ENCODE peak calls at places on chromosomes 16 and 17, in ten cellular contexts. One of them, this sample, is unnamed.

GRCh38 chr16:73043828-73044493 is 4.0 kb downstream of the ZFHX3 start:
- DNase-seq in activated CD4-positive, alpha-beta T cell treated with anti-CD3 and anti-CD28 coated beads, Interleukin-2, amount 50 U/mL, for 4 hours: no peak
- DNase-seq in C1 segment of cervical spinal cord: no peak
- DNase-seq in EH: peak
- DNase-seq in A549: no peak
- DNase-seq in NCI-H1417: no peak
- DNase-seq in non-pigmented ciliary epithelial cell: no peak
- DNase-seq in sciatic nerve: no peak
- DNase-seq in H7: no peak
- DNase-seq in effector CD4-positive, alpha-beta T cell: no peak
- DNase-seq in this sample: no peak

GRCh38 chr16:8611886-8612595 is 9.5 kb upstream of the METTL22 start:
- DNase-seq in activated CD4-positive, alpha-beta T cell treated with anti-CD3 and anti-CD28 coated beads, Interleukin-2, amount 50 U/mL, for 4 hours: no peak
- DNase-seq in C1 segment of cervical spinal cord: no peak
- DNase-seq in EH: peak
- DNase-seq in A549: no peak
- DNase-seq in NCI-H1417: no peak
- DNase-seq in non-pigmented ciliary epithelial cell: no peak
- DNase-seq in sciatic nerve: no peak
- DNase-seq in H7: no peak
- DNase-seq in effector CD4-positive, alpha-beta T cell: no peak
- DNase-seq in this sample: no peak

GRCh38 chr16:80947708-80948615 is 58.7 kb downstream of the CMC2 start:
- DNase-seq in activated CD4-positive, alpha-beta T cell treated with anti-CD3 and anti-CD28 coated beads, Interleukin-2, amount 50 U/mL, for 4 hours: no peak
- DNase-seq in C1 segment of cervical spinal cord: peak
- DNase-seq in EH: no peak
- DNase-seq in A549: no peak
- DNase-seq in NCI-H1417: no peak
- DNase-seq in non-pigmented ciliary epithelial cell: no peak
- DNase-seq in sciatic nerve: no peak
- DNase-seq in H7: no peak
- DNase-seq in effector CD4-positive, alpha-beta T cell: no peak
- DNase-seq in this sample: no peak

GRCh38 chr16:31301708-31302400 is 42.1 kb downstream of the ITGAM start:
- DNase-seq in activated CD4-positive, alpha-beta T cell treated with anti-CD3 and anti-CD28 coated beads, Interleukin-2, amount 50 U/mL, for 4 hours: no peak
- DNase-seq in C1 segment of cervical spinal cord: no peak
- DNase-seq in EH: peak
- DNase-seq in A549: peak
- DNase-seq in NCI-H1417: no peak
- DNase-seq in non-pigmented ciliary epithelial cell: no peak
- DNase-seq in sciatic nerve: no peak
- DNase-seq in H7: no peak
- DNase-seq in effector CD4-positive, alpha-beta T cell: no peak
- DNase-seq in this sample: no peak

GRCh38 chr16:73053379-73054130 is 5.6 kb upstream of the ZFHX3 start:
- DNase-seq in activated CD4-positive, alpha-beta T cell treated with anti-CD3 and anti-CD28 coated beads, Interleukin-2, amount 50 U/mL, for 4 hours: no peak
- DNase-seq in C1 segment of cervical spinal cord: no peak
- DNase-seq in EH: peak
- DNase-seq in A549: peak
- DNase-seq in NCI-H1417: peak
- DNase-seq in non-pigmented ciliary epithelial cell: no peak
- DNase-seq in sciatic nerve: no peak
- DNase-seq in H7: peak
- DNase-seq in effector CD4-positive, alpha-beta T cell: no peak
- DNase-seq in this sample: peak

GRCh38 chr16:4344659-4345438 is 6.3 kb downstream of the PAM16 start:
- DNase-seq in activated CD4-positive, alpha-beta T cell treated with anti-CD3 and anti-CD28 coated beads, Interleukin-2, amount 50 U/mL, for 4 hours: no peak
- DNase-seq in C1 segment of cervical spinal cord: peak
- DNase-seq in EH: peak
- DNase-seq in A549: peak
- DNase-seq in NCI-H1417: peak
- DNase-seq in non-pigmented ciliary epithelial cell: no peak
- DNase-seq in sciatic nerve: no peak
- DNase-seq in H7: no peak
- DNase-seq in effector CD4-positive, alpha-beta T cell: no peak
- DNase-seq in this sample: peak

GRCh38 chr17:4142107-4142900 is 526 bp downstream of the ZZEF1 start:
- DNase-seq in activated CD4-positive, alpha-beta T cell treated with anti-CD3 and anti-CD28 coated beads, Interleukin-2, amount 50 U/mL, for 4 hours: peak
- DNase-seq in C1 segment of cervical spinal cord: no peak
- DNase-seq in EH: peak
- DNase-seq in A549: peak
- DNase-seq in NCI-H1417: no peak
- DNase-seq in non-pigmented ciliary epithelial cell: no peak
- DNase-seq in sciatic nerve: peak
- DNase-seq in H7: peak
- DNase-seq in effector CD4-positive, alpha-beta T cell: peak
- DNase-seq in this sample: no peak

GRCh38 chr17:67239597-67239996 is 5.4 kb downstream of the HELZ start:
- DNase-seq in activated CD4-positive, alpha-beta T cell treated with anti-CD3 and anti-CD28 coated beads, Interleukin-2, amount 50 U/mL, for 4 hours: no peak
- DNase-seq in C1 segment of cervical spinal cord: no peak
- DNase-seq in EH: peak
- DNase-seq in A549: no peak
- DNase-seq in NCI-H1417: no peak
- DNase-seq in non-pigmented ciliary epithelial cell: no peak
- DNase-seq in sciatic nerve: no peak
- DNase-seq in H7: no peak
- DNase-seq in effector CD4-positive, alpha-beta T cell: no peak
- DNase-seq in this sample: no peak

GRCh38 chr17:66275651-66276050 is 26.8 kb upstream of the PRKCA start:
- DNase-seq in activated CD4-positive, alpha-beta T cell treated with anti-CD3 and anti-CD28 coated beads, Interleukin-2, amount 50 U/mL, for 4 hours: no peak
- DNase-seq in C1 segment of cervical spinal cord: no peak
- DNase-seq in EH: peak
- DNase-seq in A549: peak
- DNase-seq in NCI-H1417: no peak
- DNase-seq in non-pigmented ciliary epithelial cell: peak
- DNase-seq in sciatic nerve: no peak
- DNase-seq in H7: no peak
- DNase-seq in effector CD4-positive, alpha-beta T cell: no peak
- DNase-seq in this sample: no peak

GRCh38 chr16:69839798-69840409 is 77.8 kb downstream of the WWP2 start:
- DNase-seq in activated CD4-positive, alpha-beta T cell treated with anti-CD3 and anti-CD28 coated beads, Interleukin-2, amount 50 U/mL, for 4 hours: no peak
- DNase-seq in C1 segment of cervical spinal cord: peak
- DNase-seq in EH: no peak
- DNase-seq in A549: no peak
- DNase-seq in NCI-H1417: no peak
- DNase-seq in non-pigmented ciliary epithelial cell: no peak
- DNase-seq in sciatic nerve: no peak
- DNase-seq in H7: no peak
- DNase-seq in effector CD4-positive, alpha-beta T cell: no peak
- DNase-seq in this sample: no peak

GRCh38 chr16:9787717-9788116 is 394.5 kb downstream of the GRIN2A start:
- DNase-seq in activated CD4-positive, alpha-beta T cell treated with anti-CD3 and anti-CD28 coated beads, Interleukin-2, amount 50 U/mL, for 4 hours: no peak
- DNase-seq in C1 segment of cervical spinal cord: no peak
- DNase-seq in EH: peak
- DNase-seq in A549: peak
- DNase-seq in NCI-H1417: no peak
- DNase-seq in non-pigmented ciliary epithelial cell: no peak
- DNase-seq in sciatic nerve: no peak
- DNase-seq in H7: no peak
- DNase-seq in effector CD4-positive, alpha-beta T cell: no peak
- DNase-seq in this sample: no peak

GRCh38 chr17:69500911-69501429 is 86.5 kb downstream of the MAP2K6 start:
- DNase-seq in activated CD4-positive, alpha-beta T cell treated with anti-CD3 and anti-CD28 coated beads, Interleukin-2, amount 50 U/mL, for 4 hours: no peak
- DNase-seq in C1 segment of cervical spinal cord: no peak
- DNase-seq in EH: no peak
- DNase-seq in A549: no peak
- DNase-seq in NCI-H1417: peak
- DNase-seq in non-pigmented ciliary epithelial cell: no peak
- DNase-seq in sciatic nerve: no peak
- DNase-seq in H7: no peak
- DNase-seq in effector CD4-positive, alpha-beta T cell: no peak
- DNase-seq in this sample: peak

GRCh38 chr16:88448461-88449266 is 4.4 kb upstream of the ZFPM1 start:
- DNase-seq in activated CD4-positive, alpha-beta T cell treated with anti-CD3 and anti-CD28 coated beads, Interleukin-2, amount 50 U/mL, for 4 hours: no peak
- DNase-seq in C1 segment of cervical spinal cord: no peak
- DNase-seq in EH: no peak
- DNase-seq in A549: no peak
- DNase-seq in NCI-H1417: peak
- DNase-seq in non-pigmented ciliary epithelial cell: no peak
- DNase-seq in sciatic nerve: no peak
- DNase-seq in H7: no peak
- DNase-seq in effector CD4-positive, alpha-beta T cell: no peak
- DNase-seq in this sample: no peak

GRCh38 chr16:69720822-69721430 is 5.4 kb downstream of the NQO1 start:
- DNase-seq in activated CD4-positive, alpha-beta T cell treated with anti-CD3 and anti-CD28 coated beads, Interleukin-2, amount 50 U/mL, for 4 hours: no peak
- DNase-seq in C1 segment of cervical spinal cord: no peak
- DNase-seq in EH: no peak
- DNase-seq in A549: no peak
- DNase-seq in NCI-H1417: no peak
- DNase-seq in non-pigmented ciliary epithelial cell: no peak
- DNase-seq in sciatic nerve: no peak
- DNase-seq in H7: no peak
- DNase-seq in effector CD4-positive, alpha-beta T cell: no peak
- DNase-seq in this sample: no peak

GRCh38 chr16:25078386-25078978 is 33.1 kb upstream of the LCMT1 start:
- DNase-seq in activated CD4-positive, alpha-beta T cell treated with anti-CD3 and anti-CD28 coated beads, Interleukin-2, amount 50 U/mL, for 4 hours: no peak
- DNase-seq in C1 segment of cervical spinal cord: no peak
- DNase-seq in EH: no peak
- DNase-seq in A549: no peak
- DNase-seq in NCI-H1417: no peak
- DNase-seq in non-pigmented ciliary epithelial cell: no peak
- DNase-seq in sciatic nerve: no peak
- DNase-seq in H7: no peak
- DNase-seq in effector CD4-positive, alpha-beta T cell: no peak
- DNase-seq in this sample: no peak

GRCh38 chr17:59490259-59490658 is 75.2 kb upstream of the DHX40 start:
- DNase-seq in activated CD4-positive, alpha-beta T cell treated with anti-CD3 and anti-CD28 coated beads, Interleukin-2, amount 50 U/mL, for 4 hours: no peak
- DNase-seq in C1 segment of cervical spinal cord: no peak
- DNase-seq in EH: peak
- DNase-seq in A549: no peak
- DNase-seq in NCI-H1417: no peak
- DNase-seq in non-pigmented ciliary epithelial cell: no peak
- DNase-seq in sciatic nerve: no peak
- DNase-seq in H7: no peak
- DNase-seq in effector CD4-positive, alpha-beta T cell: no peak
- DNase-seq in this sample: no peak

GRCh38 chr17:44044092-44044491 is 22.4 kb downstream of the LSM12 start:
- DNase-seq in activated CD4-positive, alpha-beta T cell treated with anti-CD3 and anti-CD28 coated beads, Interleukin-2, amount 50 U/mL, for 4 hours: no peak
- DNase-seq in C1 segment of cervical spinal cord: no peak
- DNase-seq in EH: peak
- DNase-seq in A549: no peak
- DNase-seq in NCI-H1417: no peak
- DNase-seq in non-pigmented ciliary epithelial cell: no peak
- DNase-seq in sciatic nerve: no peak
- DNase-seq in H7: no peak
- DNase-seq in effector CD4-positive, alpha-beta T cell: no peak
- DNase-seq in this sample: no peak

GRCh38 chr16:81623365-81624102 is 155.6 kb upstream of the PLCG2 start:
- DNase-seq in activated CD4-positive, alpha-beta T cell treated with anti-CD3 and anti-CD28 coated beads, Interleukin-2, amount 50 U/mL, for 4 hours: peak
- DNase-seq in C1 segment of cervical spinal cord: peak
- DNase-seq in EH: peak
- DNase-seq in A549: peak
- DNase-seq in NCI-H1417: peak
- DNase-seq in non-pigmented ciliary epithelial cell: no peak
- DNase-seq in sciatic nerve: no peak
- DNase-seq in H7: peak
- DNase-seq in effector CD4-positive, alpha-beta T cell: peak
- DNase-seq in this sample: peak

GRCh38 chr17:19744922-19745757 is 3.0 kb downstream of the ALDH3A1 start:
- DNase-seq in activated CD4-positive, alpha-beta T cell treated with anti-CD3 and anti-CD28 coated beads, Interleukin-2, amount 50 U/mL, for 4 hours: peak
- DNase-seq in C1 segment of cervical spinal cord: peak
- DNase-seq in EH: peak
- DNase-seq in A549: peak
- DNase-seq in NCI-H1417: peak
- DNase-seq in non-pigmented ciliary epithelial cell: no peak
- DNase-seq in sciatic nerve: peak
- DNase-seq in H7: peak
- DNase-seq in effector CD4-positive, alpha-beta T cell: peak
- DNase-seq in this sample: no peak

GRCh38 chr17:78375401-78376079 is 2.9 kb upstream of the PGS1 start:
- DNase-seq in activated CD4-positive, alpha-beta T cell treated with anti-CD3 and anti-CD28 coated beads, Interleukin-2, amount 50 U/mL, for 4 hours: no peak
- DNase-seq in C1 segment of cervical spinal cord: no peak
- DNase-seq in EH: peak
- DNase-seq in A549: peak
- DNase-seq in NCI-H1417: no peak
- DNase-seq in non-pigmented ciliary epithelial cell: peak
- DNase-seq in sciatic nerve: no peak
- DNase-seq in H7: no peak
- DNase-seq in effector CD4-positive, alpha-beta T cell: no peak
- DNase-seq in this sample: no peak